ENCODE peak calls at places on chromosomes 7 and 10, in four cellular contexts. H, M, V and P are unnamed samples.
A peak's percentile ranks its signal among the peaks of the same experiment; 100 is the strongest.

GRCh38 chr7:137546009-137546408 is 202.5 kb upstream of the PTN start:
- DNase-seq in V (no peak), M (no peak), H (no peak), P (no peak)

GRCh38 chr7:124171068-124171467 is 138.2 kb upstream of the TMEM229A start:
- DNase-seq in H (no peak), M (peak; percentile 7), V (peak; percentile 14), P (peak; percentile 46)

GRCh38 chr10:115491526-115492140 is 398.5 kb downstream of the ATRNL1 start:
- DNase-seq in M (no peak), V (no peak), H (peak; percentile 5), P (no peak)

GRCh38 chr7:81014266-81014665 is 95.4 kb upstream of the SEMA3C start:
- DNase-seq in M (no peak), H (no peak), V (no peak), P (no peak)

GRCh38 chr10:46020871-46021553 is 9.4 kb downstream of the NCOA4 start:
- DNase-seq in M (no peak), V (no peak), H (peak; percentile 92), P (no peak)

GRCh38 chr7:93119191-93119905 is 1.6 kb upstream of the SAMD9 start:
- DNase-seq in H (no peak), V (peak; percentile 22), M (no peak), P (no peak)

GRCh38 chr7:81236560-81236959 is 317.7 kb upstream of the SEMA3C start:
- DNase-seq in V (no peak), M (no peak), H (no peak), P (no peak)

GRCh38 chr10:86856156-86856555 is 99.7 kb downstream of the BMPR1A start:
- DNase-seq in M (no peak), V (no peak), H (no peak), P (no peak)

GRCh38 chr10:43109671-43110249 is 28.5 kb upstream of the CSGALNACT2 start:
- DNase-seq in M (no peak), V (no peak), H (no peak), P (no peak)

GRCh38 chr10:118584181-118584954 is 11.1 kb downstream of the PRLHR start:
- DNase-seq in H (no peak), V (peak; percentile 23), M (no peak), P (no peak)

GRCh38 chr10:124701435-124701834 is 42.7 kb downstream of the FAM53B start:
- DNase-seq in V (no peak), M (peak; percentile 13), H (no peak), P (no peak)

GRCh38 chr10:109958059-109958458 is 34.7 kb upstream of the XPNPEP1 start:
- DNase-seq in H (no peak), M (no peak), V (no peak), P (no peak)

GRCh38 chr7:36985866-36986402 is 261.6 kb upstream of the AOAH start:
- DNase-seq in M (no peak), H (no peak), V (no peak), P (no peak)

GRCh38 chr10:64617071-64617470 is 1095.9 kb downstream of the REEP3 start:
- DNase-seq in H (no peak), V (no peak), M (peak; percentile 21), P (no peak)

GRCh38 chr7:74449144-74449543 is 4.6 kb upstream of the GTF2IRD1 start:
- DNase-seq in M (no peak), H (no peak), V (no peak), P (no peak)

GRCh38 chr10:49072166-49072885 is 43.0 kb downstream of the VSTM4 start:
- DNase-seq in M (no peak), V (no peak), H (no peak), P (no peak)

GRCh38 chr10:91880310-91880709 is 29.0 kb downstream of the FGFBP3 start:
- DNase-seq in V (peak; percentile 29), M (no peak), H (no peak), P (no peak)

GRCh38 chr10:24552346-24553016 is 171.2 kb downstream of the ARHGAP21 start:
- DNase-seq in V (peak; percentile 58), H (peak; percentile 35), M (peak; percentile 87), P (peak; percentile 99)

GRCh38 chr10:24553051-24553612 is 170.6 kb downstream of the ARHGAP21 start:
- DNase-seq in H (peak; percentile 34), M (no peak), V (no peak), P (no peak)

GRCh38 chr10:24550680-24551079 is 173.0 kb downstream of the ARHGAP21 start:
- DNase-seq in M (no peak), H (no peak), V (no peak), P (no peak)

GRCh38 chr10:24554036-24554435 is 169.7 kb downstream of the ARHGAP21 start:
- DNase-seq in M (no peak), H (no peak), V (no peak), P (no peak)

GRCh38 chr10:24551161-24551560 is 172.5 kb downstream of the ARHGAP21 start:
- DNase-seq in H (no peak), V (no peak), M (no peak), P (no peak)
- TF ChIP-seq HMGXB4 in H (no peak), V (no peak), M (no peak), P (no peak)

GRCh38 chr10:3807221-3807927 is 22.4 kb upstream of the KLF6 start:
- DNase-seq in V (no peak), M (no peak), H (no peak), P (no peak)

GRCh38 chr10:3807928-3808496 is 23.0 kb upstream of the KLF6 start:
- DNase-seq in V (no peak), H (no peak), M (no peak), P (no peak)

GRCh38 chr10:3805791-3806381 is 20.9 kb upstream of the KLF6 start:
- DNase-seq in H (no peak), V (peak; percentile 67), M (peak; percentile 79), P (no peak)

GRCh38 chr10:3805227-3805790 is 20.3 kb upstream of the KLF6 start:
- DNase-seq in V (peak; percentile 81), H (no peak), M (peak; percentile 66), P (no peak)

DNA sequence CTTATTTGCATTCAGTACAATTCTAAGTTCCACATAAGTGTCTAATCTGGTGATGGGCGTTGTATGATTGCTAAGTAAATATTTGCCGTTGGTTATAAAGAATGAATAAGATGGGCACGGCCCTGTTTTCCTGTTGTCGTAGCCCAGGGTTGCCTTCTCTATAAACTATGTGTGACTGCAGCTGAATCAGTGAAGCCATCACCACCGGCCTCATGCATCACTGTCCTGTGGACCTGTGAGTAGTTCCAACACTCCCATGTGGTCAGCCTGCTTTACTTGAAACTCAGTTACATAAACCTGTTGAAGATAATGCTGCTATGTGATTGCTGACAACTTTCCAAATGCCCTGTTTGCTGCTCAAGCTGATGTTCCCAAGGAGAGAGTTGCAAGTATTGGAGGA is 21.6 kb upstream of the KLF6 start:
- DNase-seq in M (no peak), H (peak; percentile 39), V (peak; percentile 90), P (no peak)
- TF ChIP-seq HMGXB4 in M (no peak), H (no peak), V (no peak), P (no peak)

GRCh38 chr7:26843696-26844095 is 20.7 kb downstream of the SKAP2 start:
- DNase-seq in M (no peak), V (peak; percentile 55), H (no peak), P (no peak)
- TF ChIP-seq HMGXB4 in M (no peak), V (no peak), H (no peak), P (no peak)

GRCh38 chr10:22321156-22321711 is 335 bp downstream of the BMI1 start:
- DNase-seq in H (peak; percentile 35), V (peak; percentile 82), M (peak; percentile 82), P (peak; percentile 69)

GRCh38 chr10:22322663-22323160 is 1.8 kb downstream of the BMI1 start:
- DNase-seq in M (no peak), H (no peak), V (no peak), P (no peak)

GRCh38 chr10:22320591-22321155 is at the start of gene BMI1:
- DNase-seq in H (peak; percentile 63), M (peak; percentile 91), V (peak; percentile 76), P (peak; percentile 54)

GRCh38 chr10:22323538-22324305 is 2.8 kb downstream of the BMI1 start:
- DNase-seq in M (no peak), H (no peak), V (no peak), P (no peak)

DNA sequence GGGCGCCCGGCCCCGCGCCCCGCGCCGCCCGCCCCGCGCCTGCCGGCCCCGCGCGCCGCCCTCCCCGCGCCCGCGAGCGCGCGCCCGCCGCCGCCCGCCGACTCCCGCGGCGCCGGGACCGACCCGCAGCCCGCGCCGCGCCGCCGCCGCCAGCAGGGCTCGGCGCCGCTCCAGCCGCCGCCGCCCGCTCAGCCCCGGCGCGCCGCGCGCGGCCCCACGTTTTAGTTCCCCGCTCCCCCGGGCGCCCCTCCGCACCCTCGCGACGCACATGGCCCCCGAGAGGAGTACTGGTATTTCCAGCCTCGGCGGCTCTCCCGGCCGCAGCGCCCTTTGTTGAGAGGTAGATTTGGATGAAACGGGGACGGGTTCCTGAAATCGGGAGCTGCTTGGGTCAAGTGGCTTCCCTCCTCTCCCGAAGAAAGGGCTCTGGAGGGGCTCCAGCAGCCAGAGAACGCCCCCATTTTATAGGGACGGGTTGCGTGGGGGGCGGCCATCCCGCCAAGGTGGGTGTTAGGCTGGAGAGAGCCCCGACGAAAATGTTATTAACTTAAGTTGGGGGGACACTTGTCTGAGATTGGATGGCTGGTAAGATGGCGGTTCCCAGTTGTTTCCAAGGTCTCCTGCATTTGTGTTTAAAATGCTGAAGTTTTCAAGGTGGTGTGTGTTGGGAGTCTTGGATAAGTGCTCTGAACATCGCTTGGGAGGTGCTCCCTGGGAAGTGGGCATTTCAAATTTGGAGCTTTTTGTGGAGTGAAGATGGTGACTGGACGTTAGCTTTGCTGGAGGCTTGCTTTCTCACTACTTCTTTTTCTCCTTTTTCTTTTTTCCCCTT is 1.1 kb downstream of the BMI1 start:
- DNase-seq in M (no peak), H (no peak), V (peak; percentile 32), P (peak; percentile 28)
- TF ChIP-seq HMGXB4 in M (no peak), H (no peak), V (no peak), P (no peak)

GRCh38 chr10:122162566-122163181 is 108.4 kb upstream of the BTBD16 start:
- DNase-seq in V (no peak), H (peak; percentile 18), M (no peak), P (no peak)

GRCh38 chr10:122164815-122165491 is 106.1 kb upstream of the BTBD16 start:
- DNase-seq in H (peak; percentile 90), M (no peak), V (no peak), P (no peak)

GRCh38 chr10:122163182-122164027 is 107.7 kb upstream of the BTBD16 start:
- DNase-seq in V (no peak), H (no peak), M (no peak), P (peak; percentile 92)

GRCh38 chr10:122165492-122165832 is 105.6 kb upstream of the BTBD16 start:
- DNase-seq in H (no peak), V (no peak), M (no peak), P (no peak)

GRCh38 chr10:122164028-122164601 is 107.0 kb upstream of the BTBD16 start:
- DNase-seq in H (no peak), V (no peak), M (no peak), P (no peak)
- TF ChIP-seq HMGXB4 in H (no peak), V (no peak), M (no peak), P (no peak)

GRCh38 chr10:25130911-25131310 is 43.9 kb upstream of the GPR158 start:
- DNase-seq in V (no peak), H (no peak), M (no peak), P (no peak)

DNA sequence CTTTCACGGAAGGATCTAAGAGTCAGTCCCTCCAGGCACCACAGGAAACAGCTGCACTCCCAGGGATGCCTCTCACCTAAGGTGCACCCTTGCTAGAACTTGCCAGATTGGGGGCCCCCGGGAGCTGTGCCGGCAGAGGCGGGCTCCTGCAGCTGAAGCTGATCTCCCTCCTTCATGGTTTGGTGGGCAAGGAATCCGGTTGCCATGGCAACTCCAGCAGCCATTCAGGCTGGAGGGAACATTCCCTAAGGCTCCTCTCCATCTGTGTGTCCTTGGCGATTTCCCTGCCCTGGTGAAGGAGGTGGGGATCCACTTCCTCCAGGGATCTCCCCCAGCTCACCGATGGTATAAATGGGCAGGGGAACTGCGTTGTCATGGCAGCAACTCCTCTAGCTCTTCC is 49.6 kb upstream of the GPR158 start:
- DNase-seq in H (no peak), M (no peak), V (no peak), P (peak; percentile 50)
- TF ChIP-seq HMGXB4 in H (no peak), M (no peak), V (no peak), P (no peak)